ENCODE peak calls at places on chromosome 12, in four cellular contexts. F is A549, D is HepG2, X is K562. B is an unnamed sample.

GRCh38 chr12:123763093-123763492 is 992 bp downstream of the DNAH10 start:
- DNase-seq in F (no peak), D (no peak), X (no peak), B (peak)

GRCh38 chr12:88188180-88188579 is 46.1 kb downstream of the TMTC3 start:
- DNase-seq in F (no peak), D (no peak), X (no peak), B (no peak)

GRCh38 chr12:4579305-4580097 is 17.5 kb downstream of the DYRK4 start:
- DNase-seq in F (peak), D (peak), X (peak), B (no peak)

GRCh38 chr12:126776047-126776446 is 1490.9 kb upstream of the TMEM132C start:
- DNase-seq in F (no peak), D (no peak), X (no peak), B (no peak)

GRCh38 chr12:107649615-107650014 is 36.0 kb upstream of the PWP1 start:
- DNase-seq in F (no peak), D (no peak), X (no peak), B (no peak)

GRCh38 chr12:10018390-10018789 is 8.0 kb downstream of the CLEC12B start:
- DNase-seq in F (no peak), D (no peak), X (no peak), B (no peak)

GRCh38 chr12:49129332-49130150 is 1.7 kb downstream of the TUBA1B start:
- DNase-seq in F (no peak), D (no peak), X (no peak), B (no peak)

GRCh38 chr12:74780458-74781241 is 243.0 kb downstream of the ATXN7L3B start:
- DNase-seq in F (no peak), D (no peak), X (no peak), B (no peak)

GRCh38 chr12:121992059-121992879 is 29.4 kb upstream of the BCL7A start:
- DNase-seq in F (peak), D (peak), X (no peak), B (no peak)

DNA sequence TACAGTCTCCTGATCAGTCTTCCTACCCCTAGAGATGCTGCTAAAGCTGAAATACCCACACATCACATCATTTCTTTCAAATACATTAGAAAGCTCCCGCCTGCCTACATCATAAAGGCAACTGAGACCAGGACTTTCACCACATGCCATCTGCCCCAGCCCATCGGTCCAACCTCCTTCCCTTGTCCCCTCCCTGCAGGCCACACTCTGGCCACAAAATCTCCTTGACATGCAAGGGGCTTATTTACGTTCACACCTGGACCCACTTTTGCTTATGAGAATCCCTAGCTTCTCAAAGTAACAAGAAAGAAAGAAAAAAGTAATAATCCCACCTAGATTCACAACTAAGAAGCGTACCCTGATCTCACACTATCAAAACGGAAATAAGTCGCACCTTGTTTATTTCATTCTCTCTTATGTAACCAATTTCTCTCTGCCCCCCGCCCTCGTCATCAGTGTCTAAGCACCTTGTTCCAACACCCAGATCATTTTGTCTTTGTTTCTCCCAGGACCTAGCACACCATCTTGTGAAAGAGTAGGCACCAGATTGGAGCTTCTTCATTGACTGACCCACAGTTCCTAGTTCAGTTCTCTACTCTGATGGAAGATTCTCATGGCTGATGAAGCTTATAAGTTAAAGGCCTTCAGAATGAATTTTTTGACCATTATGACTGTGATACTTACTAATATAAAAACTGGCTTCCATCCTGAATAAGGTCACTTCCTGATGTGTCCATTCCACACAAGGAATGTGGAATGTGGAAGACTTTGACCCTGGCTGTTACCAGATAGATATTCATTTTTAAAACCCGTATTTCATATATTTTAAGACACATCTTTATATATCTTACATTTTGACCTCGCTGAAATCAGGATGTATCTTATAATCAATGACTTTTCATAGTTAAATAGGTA is 7.7 kb downstream of the WSB2 start:
- DNase-seq in F (no peak), D (peak), X (no peak), B (no peak)
- TF ChIP-seq PHF8 in F (no peak), D (no peak), X (no peak), B (no peak)

GRCh38 chr12:91620949-91621348 is 438.3 kb upstream of the DCN start:
- DNase-seq in F (no peak), D (no peak), X (no peak), B (no peak)
- TF ChIP-seq PHF8 in F (no peak), D (no peak), X (no peak), B (no peak)

DNA sequence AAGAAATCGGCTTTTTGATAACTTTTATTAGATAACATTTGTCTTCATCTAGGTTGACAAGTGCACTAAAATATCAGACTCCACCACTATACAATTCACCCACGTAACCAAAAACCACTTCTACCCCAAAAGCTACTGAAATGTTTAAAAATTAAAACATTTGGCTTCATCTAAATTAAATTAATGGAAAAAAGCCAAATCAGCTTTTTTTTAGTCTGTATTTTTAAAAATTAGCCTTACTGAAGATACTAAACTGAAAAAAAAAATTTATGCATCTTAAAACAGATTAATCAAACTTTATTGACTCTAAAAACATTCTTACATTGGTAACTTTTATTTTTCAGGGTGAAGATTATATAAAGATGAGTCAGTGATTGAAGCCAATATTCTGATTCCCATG is 30.0 kb downstream of the CREBL2 start:
- DNase-seq in F (no peak), D (no peak), X (no peak), B (no peak)
- TF ChIP-seq PHF8 in F (no peak), D (no peak), X (no peak), B (no peak)

GRCh38 chr12:109766251-109766778 is 52.7 kb downstream of the FAM222A start:
- DNase-seq in F (no peak), D (no peak), X (no peak), B (peak)
- TF ChIP-seq PHF8 in F (no peak), D (no peak), X (no peak), B (no peak)

GRCh38 chr12:58917699-58918334 is 2.5 kb downstream of the LRIG3 start:
- DNase-seq in F (no peak), D (no peak), X (no peak), B (no peak)
- TF ChIP-seq PHF8 in F (no peak), D (no peak), X (no peak), B (no peak)

GRCh38 chr12:80316141-80316700 is 127.8 kb upstream of the PTPRQ start:
- DNase-seq in F (no peak), D (no peak), X (no peak), B (no peak)

GRCh38 chr12:80317899-80318298 is 126.1 kb upstream of the PTPRQ start:
- DNase-seq in F (no peak), D (no peak), X (no peak), B (no peak)

GRCh38 chr12:80325167-80325959 is 118.7 kb upstream of the PTPRQ start:
- DNase-seq in F (no peak), D (no peak), X (no peak), B (no peak)

GRCh38 chr12:80320121-80320678 is 123.8 kb upstream of the PTPRQ start:
- DNase-seq in F (no peak), D (no peak), X (no peak), B (peak)

GRCh38 chr12:80321653-80322052 is 122.4 kb upstream of the PTPRQ start:
- DNase-seq in F (peak), D (peak), X (no peak), B (no peak)
- TF ChIP-seq PHF8 in F (no peak), D (no peak), X (no peak), B (no peak)

GRCh38 chr12:42617622-42618021 is 28.1 kb upstream of the PRICKLE1 start:
- DNase-seq in F (no peak), D (no peak), X (no peak), B (no peak)
- TF ChIP-seq PHF8 in F (no peak), D (no peak), X (no peak), B (no peak)

DNA sequence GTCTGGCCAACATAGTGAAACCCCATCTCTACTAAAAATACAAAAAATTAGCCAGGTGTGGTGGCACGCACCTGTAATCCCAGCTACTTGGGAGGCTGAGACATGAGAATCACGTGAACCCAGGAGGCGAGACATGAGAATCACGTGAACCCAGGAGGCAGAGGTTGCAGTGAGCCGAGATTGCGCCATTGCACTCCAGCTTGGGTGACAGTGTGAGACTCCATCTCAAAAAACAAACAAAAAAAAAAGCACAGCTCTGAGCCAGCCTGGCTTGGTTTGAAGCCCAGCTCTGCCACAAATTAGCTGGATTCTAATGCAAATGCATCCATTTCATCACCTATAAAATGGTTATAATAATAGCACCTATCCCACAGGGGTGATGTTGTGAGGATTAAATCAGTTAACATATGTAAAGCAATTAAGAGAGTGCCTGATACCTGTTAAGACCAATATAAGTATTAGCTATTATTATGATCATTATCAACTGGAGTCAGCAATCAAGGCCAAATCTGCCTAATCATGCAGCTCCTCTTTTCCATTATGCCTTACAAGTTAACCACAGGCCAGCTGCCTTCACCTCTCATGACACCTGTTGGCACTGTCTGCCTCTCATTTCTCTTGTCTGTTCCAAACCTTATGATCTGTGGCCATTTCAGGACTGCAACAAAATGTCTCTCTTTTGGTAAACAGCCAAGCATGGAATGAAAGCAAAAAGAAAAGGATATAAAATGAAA is 2.1 kb downstream of the GNPTAB start:
- DNase-seq in F (no peak), D (no peak), X (no peak), B (no peak)
- TF ChIP-seq PHF8 in F (no peak), D (no peak), X (no peak), B (no peak)

DNA sequence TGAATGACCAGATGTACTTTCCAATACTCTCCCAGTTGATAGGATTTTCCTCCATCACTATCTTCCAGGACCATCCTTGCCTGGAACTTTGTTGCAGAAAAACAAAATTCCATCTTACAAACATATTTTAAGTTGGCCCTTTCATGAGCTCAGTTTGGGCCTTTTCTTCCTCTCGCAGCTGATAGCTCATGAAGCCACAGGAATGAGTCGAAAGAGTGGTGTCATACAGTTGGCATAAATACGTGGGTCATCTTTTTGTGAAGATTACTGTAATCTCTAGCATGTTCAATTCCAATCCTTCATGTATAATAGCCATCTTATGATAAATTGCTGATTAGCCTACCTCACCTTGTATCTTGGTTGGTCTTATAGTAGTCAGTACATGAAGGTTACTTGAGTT is 380.4 kb upstream of the DCN start:
- DNase-seq in F (no peak), D (no peak), X (no peak), B (no peak)
- TF ChIP-seq PHF8 in F (no peak), D (no peak), X (no peak), B (no peak)

GRCh38 chr12:79411791-79412190 is 279.0 kb downstream of the PAWR start:
- DNase-seq in F (no peak), D (no peak), X (no peak), B (no peak)

GRCh38 chr12:79408665-79409064 is 282.1 kb downstream of the PAWR start:
- DNase-seq in F (no peak), D (no peak), X (no peak), B (no peak)

GRCh38 chr12:79407671-79408622 is 282.8 kb downstream of the PAWR start:
- DNase-seq in F (peak), D (peak), X (no peak), B (peak)

GRCh38 chr12:79406993-79407392 is 283.8 kb downstream of the PAWR start:
- DNase-seq in F (no peak), D (no peak), X (no peak), B (no peak)

GRCh38 chr12:79409562-79409961 is 281.2 kb downstream of the PAWR start:
- DNase-seq in F (no peak), D (no peak), X (no peak), B (no peak)
- TF ChIP-seq PHF8 in F (no peak), D (no peak), X (no peak), B (no peak)

B was measured in H1.